ENCODE peak calls at places on chromosomes 12 and 14, in five cellular contexts. One of them, this sample, is unnamed.

GRCh38 chr12:2752676-2753371 is 41.9 kb upstream of the FKBP4 start:
- DNase-seq in neuronal stem cell: peak; percentile 92
- DNase-seq in trophoblast cell: peak; percentile 86
- DNase-seq in H1: peak; percentile 74
- DNase-seq in H9: peak; percentile 96
- DNase-seq in this sample: peak; percentile 70

GRCh38 chr12:94789510-94790225 is 139.3 kb upstream of the TMCC3 start:
- DNase-seq in neuronal stem cell: no peak
- DNase-seq in trophoblast cell: peak; percentile 29
- DNase-seq in H1: no peak
- DNase-seq in H9: no peak
- DNase-seq in this sample: no peak

GRCh38 chr14:105476937-105477658 is 2.5 kb downstream of the CRIP2 start:
- DNase-seq in neuronal stem cell: no peak
- DNase-seq in trophoblast cell: no peak
- DNase-seq in H1: no peak
- DNase-seq in H9: no peak
- DNase-seq in this sample: no peak

GRCh38 chr12:19683178-19683927 is 244.1 kb downstream of the AEBP2 start:
- DNase-seq in neuronal stem cell: no peak
- DNase-seq in trophoblast cell: no peak
- DNase-seq in H1: no peak
- DNase-seq in H9: no peak
- DNase-seq in this sample: peak; percentile 82

GRCh38 chr12:13606290-13606689 is 375.1 kb downstream of the GRIN2B start:
- DNase-seq in neuronal stem cell: no peak
- DNase-seq in trophoblast cell: no peak
- DNase-seq in H1: no peak
- DNase-seq in H9: peak; percentile 50
- DNase-seq in this sample: no peak

GRCh38 chr12:132827763-132828703 is 636 bp downstream of the GOLGA3 start:
- DNase-seq in neuronal stem cell: no peak
- DNase-seq in trophoblast cell: peak; percentile 72
- DNase-seq in H1: no peak
- DNase-seq in H9: no peak
- DNase-seq in this sample: peak; percentile 79

GRCh38 chr14:20683896-20684661 is at the start of gene RNASE4:
- DNase-seq in neuronal stem cell: peak; percentile 66
- DNase-seq in trophoblast cell: peak; percentile 91
- DNase-seq in H1: no peak
- DNase-seq in H9: peak; percentile 80
- DNase-seq in this sample: peak; percentile 93

GRCh38 chr12:110585231-110585799 is 2.2 kb upstream of the PPTC7 start:
- DNase-seq in neuronal stem cell: no peak
- DNase-seq in trophoblast cell: peak; percentile 91
- DNase-seq in H1: no peak
- DNase-seq in H9: no peak
- DNase-seq in this sample: peak; percentile 34

GRCh38 chr12:92614502-92614901 is 88.3 kb upstream of the PLEKHG7 start:
- DNase-seq in neuronal stem cell: no peak
- DNase-seq in trophoblast cell: no peak
- DNase-seq in H1: no peak
- DNase-seq in H9: no peak
- DNase-seq in this sample: no peak

GRCh38 chr14:91395998-91396660 is 21.5 kb downstream of the CCDC88C start:
- DNase-seq in neuronal stem cell: no peak
- DNase-seq in trophoblast cell: peak; percentile 32
- DNase-seq in H1: no peak
- DNase-seq in H9: no peak
- DNase-seq in this sample: no peak

GRCh38 chr12:48199784-48200198 is 3.3 kb downstream of the OR10AD1 start:
- DNase-seq in neuronal stem cell: no peak
- DNase-seq in trophoblast cell: no peak
- DNase-seq in H1: no peak
- DNase-seq in H9: no peak
- DNase-seq in this sample: peak; percentile 93

GRCh38 chr12:126944684-126945083 is 1322.3 kb upstream of the TMEM132C start:
- DNase-seq in neuronal stem cell: no peak
- DNase-seq in trophoblast cell: no peak
- DNase-seq in H1: no peak
- DNase-seq in H9: no peak
- DNase-seq in this sample: no peak

GRCh38 chr14:33386771-33387170 is 448.1 kb downstream of the NPAS3 start:
- DNase-seq in neuronal stem cell: no peak
- DNase-seq in trophoblast cell: no peak
- DNase-seq in H1: no peak
- DNase-seq in H9: no peak
- DNase-seq in this sample: no peak

GRCh38 chr14:77026930-77027537 is 1.5 kb downstream of the IRF2BPL start:
- DNase-seq in neuronal stem cell: peak; percentile 51
- DNase-seq in trophoblast cell: peak; percentile 63
- DNase-seq in H1: no peak
- DNase-seq in H9: no peak
- DNase-seq in this sample: peak; percentile 57

GRCh38 chr12:52254180-52254964 is 20.1 kb upstream of the KRT86 start:
- DNase-seq in neuronal stem cell: no peak
- DNase-seq in trophoblast cell: peak; percentile 45
- DNase-seq in H1: no peak
- DNase-seq in H9: no peak
- DNase-seq in this sample: no peak
- H2AFZ ChIP-seq in neuronal stem cell: no peak overlapping the region
- H2AFZ ChIP-seq in trophoblast cell: no peak overlapping the region
- H2AFZ ChIP-seq in H1: no peak overlapping the region
- H2AFZ ChIP-seq in H9: no peak overlapping the region
- H2AFZ ChIP-seq in this sample: no peak overlapping the region

DNA sequence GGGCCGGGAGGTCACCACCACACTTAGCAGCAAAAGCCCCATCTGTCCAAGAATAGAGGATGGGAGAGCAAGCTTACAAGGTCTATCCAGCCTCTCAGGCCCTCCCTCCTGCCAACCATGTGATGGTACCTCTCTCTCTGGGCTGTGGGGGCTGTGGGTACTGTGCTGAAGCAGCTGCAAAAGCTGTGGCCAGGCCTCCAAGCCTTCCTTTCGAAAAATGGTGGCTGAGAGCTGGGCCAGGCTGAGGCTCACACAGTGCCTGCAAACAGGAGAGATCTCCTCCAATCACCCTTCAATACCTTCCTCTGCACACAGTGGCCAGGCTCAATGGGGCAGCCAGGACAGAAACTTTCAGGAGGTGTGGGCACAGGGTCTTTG is 1.1 kb downstream of the IPO4 start:
- DNase-seq in neuronal stem cell: no peak
- DNase-seq in trophoblast cell: no peak
- DNase-seq in H1: no peak
- DNase-seq in H9: no peak
- DNase-seq in this sample: no peak
- H3K23ac ChIP-seq in neuronal stem cell: no peak overlapping the region
- H3K23ac ChIP-seq in trophoblast cell: no peak overlapping the region
- H3K23ac ChIP-seq in H1: no peak overlapping the region
- H3K23ac ChIP-seq in H9: no peak overlapping the region
- H3K23ac ChIP-seq in this sample: no peak overlapping the region

GRCh38 chr12:71392521-71393145 is 47.0 kb upstream of the LGR5 start:
- DNase-seq in neuronal stem cell: peak; percentile 50
- DNase-seq in trophoblast cell: peak; percentile 83
- DNase-seq in H1: no peak
- DNase-seq in H9: peak; percentile 45
- DNase-seq in this sample: peak; percentile 75
- H2BK12ac ChIP-seq in neuronal stem cell: no peak overlapping the region
- H2BK12ac ChIP-seq in trophoblast cell: no peak overlapping the region
- H2BK12ac ChIP-seq in H1: no peak overlapping the region
- H2BK12ac ChIP-seq in H9: no peak overlapping the region
- H2BK12ac ChIP-seq in this sample: no peak overlapping the region

DNA sequence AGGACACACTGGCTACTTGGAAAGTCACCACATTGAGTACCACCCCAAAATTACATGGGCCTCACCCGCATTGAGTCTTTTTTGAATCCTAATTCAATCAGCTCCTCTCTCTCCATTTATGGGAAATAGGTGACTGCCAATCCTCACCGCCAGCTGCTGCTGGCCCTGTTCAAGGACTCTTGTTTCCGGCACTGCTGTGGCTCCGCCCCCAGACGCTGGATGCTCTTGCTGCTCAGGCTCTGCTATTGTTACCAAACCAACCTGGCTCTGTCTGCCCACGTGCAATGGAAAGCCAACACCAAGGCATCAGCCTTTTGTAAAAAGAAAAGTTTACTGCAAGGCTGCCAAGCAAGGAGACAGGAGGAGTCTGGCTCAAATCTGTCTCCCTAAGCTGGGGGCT is 116.9 kb upstream of the SLC35F4 start:
- DNase-seq in neuronal stem cell: no peak
- DNase-seq in trophoblast cell: no peak
- DNase-seq in H1: no peak
- DNase-seq in H9: no peak
- DNase-seq in this sample: no peak
- H2AFZ ChIP-seq in neuronal stem cell: peak overlapping the region; percentile 77
- H2AFZ ChIP-seq in trophoblast cell: no peak overlapping the region
- H2AFZ ChIP-seq in H1: peak overlapping the region; percentile 70
- H2AFZ ChIP-seq in H9: no peak overlapping the region
- H2AFZ ChIP-seq in this sample: no peak overlapping the region

GRCh38 chr14:64983439-64984310 is 3.0 kb upstream of the FNTB start:
- DNase-seq in neuronal stem cell: no peak
- DNase-seq in trophoblast cell: peak; percentile 78
- DNase-seq in H1: no peak
- DNase-seq in H9: no peak
- DNase-seq in this sample: peak; percentile 59

GRCh38 chr14:64990939-64991338 is 4.2 kb downstream of the FNTB start:
- DNase-seq in neuronal stem cell: no peak
- DNase-seq in trophoblast cell: no peak
- DNase-seq in H1: no peak
- DNase-seq in H9: no peak
- DNase-seq in this sample: no peak

GRCh38 chr14:64992328-64992885 is 5.7 kb downstream of the FNTB start:
- DNase-seq in neuronal stem cell: no peak
- DNase-seq in trophoblast cell: no peak
- DNase-seq in H1: no peak
- DNase-seq in H9: no peak
- DNase-seq in this sample: no peak

GRCh38 chr14:64990291-64990690 is 3.6 kb downstream of the FNTB start:
- DNase-seq in neuronal stem cell: no peak
- DNase-seq in trophoblast cell: no peak
- DNase-seq in H1: no peak
- DNase-seq in H9: no peak
- DNase-seq in this sample: no peak

GRCh38 chr14:64986578-64987571 is at the start of gene FNTB:
- DNase-seq in neuronal stem cell: peak; percentile 96
- DNase-seq in trophoblast cell: peak; percentile 98
- DNase-seq in H1: peak; percentile 90
- DNase-seq in H9: peak; percentile 96
- DNase-seq in this sample: peak; percentile 99
- H3K23ac ChIP-seq in neuronal stem cell: peak within 1 kb of the TSS; percentile 27
- H3K23ac ChIP-seq in trophoblast cell: no peak within 1 kb of the TSS
- H3K23ac ChIP-seq in H1: no peak within 1 kb of the TSS
- H3K23ac ChIP-seq in H9: no peak within 1 kb of the TSS
- H3K23ac ChIP-seq in this sample: no peak within 1 kb of the TSS

DNA sequence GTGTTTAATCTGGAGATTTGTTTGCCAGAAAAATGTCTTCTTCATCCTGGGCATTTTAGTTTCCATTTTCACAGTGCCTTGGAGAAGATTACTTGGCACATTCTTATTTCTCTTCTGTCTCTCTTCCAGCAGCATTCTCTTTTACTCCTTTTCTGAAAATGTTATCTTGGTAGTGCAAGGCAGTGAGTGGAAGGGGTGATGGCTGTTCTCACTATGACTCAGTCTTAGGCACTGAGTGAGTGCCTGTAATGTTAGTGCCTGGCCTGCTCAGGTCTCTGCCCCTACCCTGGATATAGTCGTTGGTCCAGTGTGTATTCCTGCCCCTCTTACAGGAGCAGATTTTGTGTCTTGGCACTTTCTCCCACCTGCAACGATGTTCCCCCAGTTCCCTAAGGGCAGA is 13.1 kb downstream of the CLECL1 start:
- DNase-seq in neuronal stem cell: no peak
- DNase-seq in trophoblast cell: peak; percentile 55
- DNase-seq in H1: no peak
- DNase-seq in H9: no peak
- DNase-seq in this sample: peak; percentile 14
- H2BK12ac ChIP-seq in neuronal stem cell: no peak overlapping the region
- H2BK12ac ChIP-seq in trophoblast cell: no peak overlapping the region
- H2BK12ac ChIP-seq in H1: no peak overlapping the region
- H2BK12ac ChIP-seq in H9: no peak overlapping the region
- H2BK12ac ChIP-seq in this sample: no peak overlapping the region

GRCh38 chr12:108895220-108895802 is 15.4 kb downstream of the DAO start:
- DNase-seq in neuronal stem cell: no peak
- DNase-seq in trophoblast cell: no peak
- DNase-seq in H1: no peak
- DNase-seq in H9: no peak
- DNase-seq in this sample: no peak
- H2AFZ ChIP-seq in neuronal stem cell: no peak overlapping the region
- H2AFZ ChIP-seq in trophoblast cell: no peak overlapping the region
- H2AFZ ChIP-seq in H1: no peak overlapping the region
- H2AFZ ChIP-seq in H9: no peak overlapping the region
- H2AFZ ChIP-seq in this sample: no peak overlapping the region

DNA sequence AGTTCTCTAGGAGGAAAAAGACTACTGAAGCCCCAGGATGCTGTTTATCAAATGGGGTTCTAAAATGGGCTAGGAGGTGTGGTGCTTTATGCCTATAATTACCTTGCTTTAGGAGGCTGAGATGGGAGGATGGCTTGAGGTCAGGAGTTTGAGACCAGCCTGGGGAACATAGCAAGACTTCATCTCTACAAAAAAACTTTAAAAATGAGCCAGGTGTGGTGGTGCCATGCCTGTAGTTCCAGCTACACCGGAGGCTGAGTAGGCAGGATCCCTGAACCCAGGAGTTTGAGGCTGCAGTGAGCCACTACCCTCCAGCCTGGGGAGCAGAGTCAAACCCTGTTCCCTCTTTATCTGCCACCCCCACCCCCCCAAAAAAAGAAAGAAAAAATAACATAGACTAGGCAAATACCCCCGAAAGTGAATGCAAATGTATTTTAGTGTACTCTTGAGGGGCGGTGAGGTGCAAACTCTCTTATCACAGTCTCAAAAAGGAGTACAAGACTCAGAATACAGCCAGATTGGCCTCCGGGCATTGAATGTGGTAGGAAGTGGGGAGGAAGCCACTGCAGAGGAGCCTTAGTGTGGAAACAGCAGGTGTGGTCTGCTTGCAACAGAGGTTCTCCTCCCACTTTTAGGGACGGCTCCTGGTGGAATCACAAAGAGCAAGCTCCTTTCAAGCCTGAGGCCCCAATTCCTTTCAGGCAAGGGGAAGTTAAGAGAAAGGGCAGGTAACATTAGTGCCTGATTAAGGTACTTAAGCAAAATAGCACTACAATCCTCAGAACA is 23.5 kb upstream of the SLC2A3 start:
- DNase-seq in neuronal stem cell: peak; percentile 32
- DNase-seq in trophoblast cell: peak; percentile 62
- DNase-seq in H1: peak; percentile 74
- DNase-seq in H9: peak; percentile 97
- DNase-seq in this sample: peak; percentile 35
- H3K23ac ChIP-seq in neuronal stem cell: no peak overlapping the region
- H3K23ac ChIP-seq in trophoblast cell: no peak overlapping the region
- H3K23ac ChIP-seq in H1: no peak overlapping the region
- H3K23ac ChIP-seq in H9: no peak overlapping the region
- H3K23ac ChIP-seq in this sample: no peak overlapping the region